ENCODE peak calls at places on chromosomes 1 and 21, in five cellular contexts. T, I, D, P and K are unnamed samples.

GRCh38 chr1:180150982-180151381 is 3.7 kb upstream of the QSOX1 start:
- DNase-seq in T (no peak), I (no peak), D (peak; percentile 86), P (no peak), K (no peak)

GRCh38 chr1:198416276-198416675 is 124.2 kb downstream of the ATP6V1G3 start:
- DNase-seq in T (no peak), I (no peak), D (peak; percentile 64), P (no peak), K (no peak)

GRCh38 chr1:32112800-32113375 is 5.0 kb downstream of the KPNA6 start:
- DNase-seq in T (no peak), I (no peak), D (no peak), P (no peak), K (no peak)

GRCh38 chr1:217363319-217363718 is 267.6 kb downstream of the GPATCH2 start:
- DNase-seq in T (no peak), I (no peak), D (no peak), P (no peak), K (no peak)

GRCh38 chr21:42012344-42012743 is 2.2 kb upstream of the ZBTB21 start:
- DNase-seq in T (no peak), I (no peak), D (no peak), P (no peak), K (no peak)

GRCh38 chr21:42865361-42866160 is 13.8 kb downstream of the WDR4 start:
- DNase-seq in T (no peak), I (peak; percentile 93), D (no peak), P (peak; percentile 73), K (no peak)

GRCh38 chr1:115237507-115237906 is 100.5 kb downstream of the NGF start:
- DNase-seq in T (no peak), I (no peak), D (no peak), P (no peak), K (no peak)

GRCh38 chr1:72186733-72187307 is 95.5 kb downstream of the NEGR1 start:
- DNase-seq in T (peak; percentile 8), I (no peak), D (peak; percentile 46), P (peak; percentile 5), K (no peak)

GRCh38 chr21:26077523-26077922 is 93.0 kb downstream of the APP start:
- DNase-seq in T (no peak), I (no peak), D (peak; percentile 58), P (no peak), K (no peak)

DNA sequence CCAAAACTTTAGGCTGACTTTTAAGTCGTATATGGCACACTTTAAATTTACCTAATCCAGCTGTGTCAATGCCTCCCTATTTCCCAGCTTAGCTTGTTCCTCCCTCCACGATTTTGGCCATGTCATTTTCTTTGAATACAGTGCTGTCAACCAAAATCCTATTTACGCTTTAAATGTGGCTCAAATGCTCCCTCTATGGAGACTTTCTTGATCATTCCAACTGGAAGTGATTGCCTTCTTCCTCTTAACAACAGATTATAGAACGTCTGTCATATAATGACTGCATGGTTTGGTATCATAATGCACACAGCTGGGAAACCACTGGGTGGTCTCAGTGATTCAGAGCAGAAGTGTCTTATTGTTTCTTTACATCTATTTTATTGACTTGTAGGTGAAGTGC is 18.9 kb upstream of the BATF3 start:
- DNase-seq in T (no peak), I (no peak), D (peak; percentile 39), P (no peak), K (no peak)
- TF ChIP-seq CTCF in T (peak; percentile 44), I (no peak), D (peak; percentile 27), P (peak; percentile 29), K (peak; percentile 27)

DNA sequence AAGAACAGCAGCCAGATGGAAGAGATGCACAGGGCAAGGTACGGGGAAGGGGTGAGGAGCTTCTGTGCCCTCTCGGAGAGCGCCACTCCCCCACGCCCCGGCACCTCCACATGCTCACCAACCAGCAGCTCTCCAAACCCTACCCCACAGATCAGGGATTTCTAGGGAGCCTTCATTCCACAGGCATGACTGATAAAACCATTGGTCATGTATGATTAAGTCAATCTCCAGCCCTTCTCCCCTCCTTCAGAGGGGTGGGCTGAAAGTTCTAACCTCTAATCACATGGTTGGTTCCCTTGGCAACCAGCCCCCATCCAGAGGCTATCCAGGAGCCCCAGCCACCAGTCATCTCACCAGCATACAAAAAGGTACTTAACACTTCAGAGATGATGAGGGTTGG is 144.7 kb downstream of the TGFBR3 start:
- DNase-seq in T (no peak), I (no peak), D (no peak), P (no peak), K (no peak)
- H3K4me1 ChIP-seq in T (peaks cover 40% of the 10 kb centered on the region), I (peaks cover 33% of the 10 kb centered on the region), D (peaks cover 10% of the 10 kb centered on the region), P (no peaks in the 10 kb centered on the region), K (peaks cover 11% of the 10 kb centered on the region)

GRCh38 chr1:17207046-17207445 is 2.1 kb downstream of the PADI1 start:
- DNase-seq in T (no peak), I (no peak), D (no peak), P (no peak), K (no peak)

GRCh38 chr1:17207966-17208418 is 3.1 kb downstream of the PADI1 start:
- DNase-seq in T (peak; percentile 61), I (no peak), D (peak; percentile 64), P (no peak), K (no peak)

GRCh38 chr1:17208546-17208945 is 3.6 kb downstream of the PADI1 start:
- DNase-seq in T (no peak), I (no peak), D (no peak), P (no peak), K (no peak)

GRCh38 chr1:17206196-17206595 is 1.3 kb downstream of the PADI1 start:
- DNase-seq in T (no peak), I (no peak), D (no peak), P (no peak), K (no peak)

DNA sequence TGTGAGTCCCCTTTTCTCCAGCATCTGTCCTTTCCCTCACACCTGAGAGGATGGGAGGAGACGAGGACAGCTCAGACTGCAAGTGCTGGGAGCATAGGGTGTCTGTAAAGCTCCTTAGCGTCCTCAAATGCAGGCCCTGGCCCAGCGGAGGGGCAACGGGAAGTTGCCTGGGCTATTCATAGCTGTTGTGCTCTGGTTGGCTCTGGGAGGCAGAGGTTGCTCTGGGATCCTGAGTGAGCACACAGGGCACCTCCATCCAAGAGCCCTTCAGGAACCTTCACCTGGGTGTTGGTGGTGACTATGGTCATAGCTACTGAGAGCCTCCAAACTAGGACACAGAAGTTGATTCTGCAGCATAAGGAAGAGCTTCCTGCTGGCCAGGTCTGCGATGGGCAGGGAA is 2.6 kb downstream of the PADI1 start:
- DNase-seq in T (no peak), I (no peak), D (no peak), P (no peak), K (no peak)
- H3K4me3 ChIP-seq in T (no peak overlapping the region), I (no peak overlapping the region), D (no peak overlapping the region), P (no peak overlapping the region), K (no peak overlapping the region)

GRCh38 chr1:121544500-121544899 is 359.7 kb downstream of the SRGAP2C start:
- DNase-seq in T (no peak), I (no peak), D (no peak), P (no peak), K (no peak)

DNA sequence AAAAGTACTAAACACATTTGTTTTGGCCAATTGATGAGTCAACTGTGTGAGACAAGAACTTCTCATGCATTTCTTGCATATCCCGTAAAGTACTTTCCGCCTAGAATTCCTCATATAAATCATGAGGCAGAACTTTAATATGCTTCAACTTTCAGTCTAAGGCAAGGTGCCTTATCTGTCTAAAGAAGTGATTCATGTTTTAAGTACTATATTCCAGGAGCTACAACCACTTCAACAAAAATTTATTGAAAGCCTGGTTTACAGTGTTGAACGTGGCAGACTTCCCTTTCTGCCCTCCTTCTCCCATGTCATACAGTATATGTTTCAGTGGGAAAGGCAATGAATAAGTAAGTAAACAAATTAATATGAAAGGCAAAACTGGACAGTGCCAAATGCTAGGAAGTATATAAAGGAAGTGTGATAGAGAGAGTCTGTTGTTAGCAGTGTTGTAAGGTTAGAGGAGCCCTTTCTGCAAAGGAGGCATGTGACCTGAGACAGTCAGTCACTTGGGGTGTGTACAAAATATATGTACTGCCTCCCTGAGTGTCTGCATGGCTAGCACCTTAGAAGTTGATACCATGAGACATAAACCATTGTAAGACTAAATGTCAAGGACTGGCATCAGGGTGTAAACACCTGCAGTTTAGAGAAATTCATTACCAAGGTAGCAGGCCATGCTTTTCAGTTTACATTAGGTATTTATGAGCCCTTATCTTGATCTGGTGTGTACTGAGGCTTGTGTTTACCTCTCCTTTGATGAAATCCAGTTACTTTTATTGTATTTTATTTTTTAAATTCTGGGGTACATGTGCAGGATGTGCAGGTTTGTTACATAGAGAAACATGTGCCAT is 362.3 kb downstream of the SRGAP2C start:
- DNase-seq in T (peak; percentile 10), I (no peak), D (no peak), P (no peak), K (no peak)
- TF ChIP-seq CTCF in T (no peak), I (no peak), D (no peak), P (no peak), K (no peak)

GRCh38 chr1:5889462-5889861 is 102.8 kb downstream of the NPHP4 start:
- DNase-seq in T (no peak), I (no peak), D (no peak), P (no peak), K (no peak)
- H3K4me1 ChIP-seq in T (no peaks in the 10 kb centered on the region), I (no peaks in the 10 kb centered on the region), D (peaks cover 4% of the 10 kb centered on the region), P (no peaks in the 10 kb centered on the region), K (no peaks in the 10 kb centered on the region)

DNA sequence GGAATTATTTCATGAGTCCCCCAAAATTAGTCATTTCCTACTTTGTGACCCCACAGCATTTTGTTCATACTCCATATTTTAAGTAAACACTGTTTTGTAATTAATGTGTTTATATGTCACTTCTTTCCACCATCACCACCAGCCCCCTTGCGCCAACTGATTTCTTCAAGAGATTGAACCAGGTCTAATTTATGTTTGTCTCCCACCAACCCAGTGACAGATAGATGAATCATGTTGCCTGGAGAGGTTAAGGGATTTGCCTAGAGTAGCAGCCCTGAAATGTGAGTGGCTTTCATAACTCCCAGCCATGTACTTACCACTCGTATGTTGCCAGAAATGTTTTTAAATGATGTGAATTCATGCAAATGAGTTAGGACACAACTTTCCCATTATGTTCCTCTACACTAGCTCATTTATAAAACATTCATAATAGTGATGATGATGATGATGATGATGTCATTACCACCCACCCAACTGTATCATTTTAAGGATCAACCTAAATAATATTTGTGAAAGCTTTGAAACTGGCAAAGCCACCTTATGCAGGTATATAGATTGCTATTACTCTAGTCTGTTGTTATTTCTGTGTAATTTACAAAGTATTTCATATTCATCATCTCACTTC is 86.9 kb downstream of the LRRC8D start:
- DNase-seq in T (no peak), I (no peak), D (peak; percentile 50), P (no peak), K (no peak)
- H3K4me3 ChIP-seq in T (no peak overlapping the region), I (no peak overlapping the region), D (no peak overlapping the region), P (no peak overlapping the region), K (no peak overlapping the region)

GRCh38 chr1:243814718-243815117 is 35.3 kb downstream of the AKT3 start:
- DNase-seq in T (no peak), I (no peak), D (no peak), P (no peak), K (no peak)
- TF ChIP-seq CTCF in T (no peak), I (no peak), D (no peak), P (no peak), K (no peak)

GRCh38 chr1:9867408-9868243 is 42.4 kb downstream of the CTNNBIP1 start:
- DNase-seq in T (no peak), I (peak; percentile 86), D (peak; percentile 76), P (peak; percentile 91), K (peak; percentile 68)
- H3K4me1 ChIP-seq in T (no peaks in the 10 kb centered on the region), I (no peaks in the 10 kb centered on the region), D (no peaks in the 10 kb centered on the region), P (no peaks in the 10 kb centered on the region), K (no peaks in the 10 kb centered on the region)

GRCh38 chr1:35287807-35288640 is 19.5 kb downstream of the ZMYM4 start:
- DNase-seq in T (no peak), I (no peak), D (peak; percentile 68), P (no peak), K (no peak)
- H3K4me3 ChIP-seq in T (no peak overlapping the region), I (no peak overlapping the region), D (no peak overlapping the region), P (no peak overlapping the region), K (no peak overlapping the region)